ENCODE peak calls at places on chromosomes 11 and 22, in six cellular contexts. One of them, this sample, is unnamed.

GRCh38 chr22:21022955-21023614 is 8.1 kb downstream of the P2RX6 start:
- DNase-seq in GDM1: no peak
- DNase-seq in lower lobe of right lung: no peak
- DNase-seq in stimulated activated naive B cell treated with anti-CD40 and anti-IgM and Interleukin-4, amounts not matched to agents 10 μg/mL and 1 μg/mL and 100 μg/mL, for 72 hours: no peak
- DNase-seq in NCI-H2029: no peak
- DNase-seq in HS-5: no peak
- DNase-seq in this sample: peak

GRCh38 chr11:18064035-18064434 is 18.0 kb upstream of the TPH1 start:
- DNase-seq in stimulated activated naive B cell treated with anti-CD40 and anti-IgM and Interleukin-4, amounts not matched to agents 10 μg/mL and 1 μg/mL and 100 μg/mL, for 72 hours: no peak
- DNase-seq in lower lobe of right lung: no peak
- DNase-seq in GDM1: no peak
- DNase-seq in NCI-H2029: peak
- DNase-seq in HS-5: no peak
- DNase-seq in this sample: no peak

GRCh38 chr11:14435717-14436116 is 63.9 kb downstream of the COPB1 start:
- DNase-seq in NCI-H2029: no peak
- DNase-seq in GDM1: no peak
- DNase-seq in stimulated activated naive B cell treated with anti-CD40 and anti-IgM and Interleukin-4, amounts not matched to agents 10 μg/mL and 1 μg/mL and 100 μg/mL, for 72 hours: no peak
- DNase-seq in lower lobe of right lung: no peak
- DNase-seq in HS-5: no peak
- DNase-seq in this sample: no peak

GRCh38 chr11:2928605-2929510 is at the start of gene PHLDA2:
- DNase-seq in HS-5: no peak
- DNase-seq in stimulated activated naive B cell treated with anti-CD40 and anti-IgM and Interleukin-4, amounts not matched to agents 10 μg/mL and 1 μg/mL and 100 μg/mL, for 72 hours: peak
- DNase-seq in NCI-H2029: peak
- DNase-seq in lower lobe of right lung: peak
- DNase-seq in GDM1: no peak
- DNase-seq in this sample: peak

GRCh38 chr11:132519226-132519860 is 1013.0 kb downstream of the OPCML start:
- DNase-seq in NCI-H2029: no peak
- DNase-seq in stimulated activated naive B cell treated with anti-CD40 and anti-IgM and Interleukin-4, amounts not matched to agents 10 μg/mL and 1 μg/mL and 100 μg/mL, for 72 hours: no peak
- DNase-seq in lower lobe of right lung: no peak
- DNase-seq in HS-5: no peak
- DNase-seq in GDM1: no peak
- DNase-seq in this sample: no peak

GRCh38 chr11:12436266-12436665 is 58.9 kb downstream of the PARVA start:
- DNase-seq in stimulated activated naive B cell treated with anti-CD40 and anti-IgM and Interleukin-4, amounts not matched to agents 10 μg/mL and 1 μg/mL and 100 μg/mL, for 72 hours: no peak
- DNase-seq in NCI-H2029: no peak
- DNase-seq in HS-5: no peak
- DNase-seq in GDM1: no peak
- DNase-seq in lower lobe of right lung: no peak
- DNase-seq in this sample: no peak

GRCh38 chr11:30914143-30914762 is 328.1 kb upstream of the MPPED2 start:
- DNase-seq in GDM1: no peak
- DNase-seq in NCI-H2029: no peak
- DNase-seq in HS-5: no peak
- DNase-seq in stimulated activated naive B cell treated with anti-CD40 and anti-IgM and Interleukin-4, amounts not matched to agents 10 μg/mL and 1 μg/mL and 100 μg/mL, for 72 hours: no peak
- DNase-seq in lower lobe of right lung: peak
- DNase-seq in this sample: peak

GRCh38 chr11:68546555-68546954 is 86.0 kb downstream of the PPP6R3 start:
- DNase-seq in HS-5: no peak
- DNase-seq in lower lobe of right lung: peak
- DNase-seq in stimulated activated naive B cell treated with anti-CD40 and anti-IgM and Interleukin-4, amounts not matched to agents 10 μg/mL and 1 μg/mL and 100 μg/mL, for 72 hours: no peak
- DNase-seq in NCI-H2029: no peak
- DNase-seq in GDM1: no peak
- DNase-seq in this sample: no peak

GRCh38 chr11:6607190-6607635 is 3.6 kb downstream of the ILK start:
- DNase-seq in stimulated activated naive B cell treated with anti-CD40 and anti-IgM and Interleukin-4, amounts not matched to agents 10 μg/mL and 1 μg/mL and 100 μg/mL, for 72 hours: no peak
- DNase-seq in GDM1: no peak
- DNase-seq in lower lobe of right lung: no peak
- DNase-seq in HS-5: no peak
- DNase-seq in NCI-H2029: no peak
- DNase-seq in this sample: no peak

GRCh38 chr11:65620666-65621065 is 5.1 kb downstream of the PCNX3 start:
- DNase-seq in HS-5: no peak
- DNase-seq in NCI-H2029: no peak
- DNase-seq in stimulated activated naive B cell treated with anti-CD40 and anti-IgM and Interleukin-4, amounts not matched to agents 10 μg/mL and 1 μg/mL and 100 μg/mL, for 72 hours: no peak
- DNase-seq in GDM1: no peak
- DNase-seq in lower lobe of right lung: no peak
- DNase-seq in this sample: peak

GRCh38 chr11:73311394-73311869 is 3.4 kb downstream of the ARHGEF17 start:
- DNase-seq in stimulated activated naive B cell treated with anti-CD40 and anti-IgM and Interleukin-4, amounts not matched to agents 10 μg/mL and 1 μg/mL and 100 μg/mL, for 72 hours: no peak
- DNase-seq in GDM1: no peak
- DNase-seq in HS-5: no peak
- DNase-seq in lower lobe of right lung: no peak
- DNase-seq in NCI-H2029: no peak
- DNase-seq in this sample: no peak

GRCh38 chr11:17353228-17354021 is 1.8 kb downstream of the NCR3LG1 start:
- DNase-seq in stimulated activated naive B cell treated with anti-CD40 and anti-IgM and Interleukin-4, amounts not matched to agents 10 μg/mL and 1 μg/mL and 100 μg/mL, for 72 hours: peak
- DNase-seq in GDM1: peak
- DNase-seq in lower lobe of right lung: peak
- DNase-seq in NCI-H2029: peak
- DNase-seq in HS-5: no peak
- DNase-seq in this sample: peak

This sample was measured in spleen.